ENCODE peak calls at places on chromosomes 13 and 19, in seven cellular contexts. One of them, this sample, is unnamed.

GRCh38 chr13:73329355-73329754 is 270.6 kb downstream of the KLF5 start:
- ATAC-seq in upper lobe of left lung: no peak
- ATAC-seq in GM12878: no peak
- ATAC-seq in activated CD4-positive, CD25-positive, alpha-beta regulatory T cell treated with anti-CD3 and anti-CD28 coated beads, Interleukin-2, amount 50 U/mL, for 24 hours: no peak
- ATAC-seq in stimulated activated naive CD8-positive, alpha-beta T cell treated with anti-CD3 and anti-CD28 coated beads, Interleukin-15, Interleukin-2, amounts not matched to agents 100 U/mL and 50 U/mL, for 24 hours: no peak
- ATAC-seq in IMR-90: no peak
- ATAC-seq in heart left ventricle: no peak
- ATAC-seq in this sample: no peak

GRCh38 chr13:48976677-48977625 is 1.2 kb downstream of the FNDC3A start:
- ATAC-seq in GM12878: peak
- ATAC-seq in heart left ventricle: no peak
- ATAC-seq in upper lobe of left lung: no peak
- ATAC-seq in IMR-90: no peak
- ATAC-seq in activated CD4-positive, CD25-positive, alpha-beta regulatory T cell treated with anti-CD3 and anti-CD28 coated beads, Interleukin-2, amount 50 U/mL, for 24 hours: peak
- ATAC-seq in stimulated activated naive CD8-positive, alpha-beta T cell treated with anti-CD3 and anti-CD28 coated beads, Interleukin-15, Interleukin-2, amounts not matched to agents 100 U/mL and 50 U/mL, for 24 hours: peak
- ATAC-seq in this sample: peak

GRCh38 chr13:29849731-29850212 is 645 bp downstream of the UBL3 start:
- ATAC-seq in heart left ventricle: peak
- ATAC-seq in GM12878: peak
- ATAC-seq in activated CD4-positive, CD25-positive, alpha-beta regulatory T cell treated with anti-CD3 and anti-CD28 coated beads, Interleukin-2, amount 50 U/mL, for 24 hours: peak
- ATAC-seq in upper lobe of left lung: peak
- ATAC-seq in IMR-90: peak
- ATAC-seq in stimulated activated naive CD8-positive, alpha-beta T cell treated with anti-CD3 and anti-CD28 coated beads, Interleukin-15, Interleukin-2, amounts not matched to agents 100 U/mL and 50 U/mL, for 24 hours: peak
- ATAC-seq in this sample: peak

GRCh38 chr19:50555447-50556235 is 12.6 kb downstream of the LRRC4B start:
- ATAC-seq in GM12878: no peak
- ATAC-seq in stimulated activated naive CD8-positive, alpha-beta T cell treated with anti-CD3 and anti-CD28 coated beads, Interleukin-15, Interleukin-2, amounts not matched to agents 100 U/mL and 50 U/mL, for 24 hours: no peak
- ATAC-seq in IMR-90: no peak
- ATAC-seq in heart left ventricle: peak
- ATAC-seq in upper lobe of left lung: no peak
- ATAC-seq in activated CD4-positive, CD25-positive, alpha-beta regulatory T cell treated with anti-CD3 and anti-CD28 coated beads, Interleukin-2, amount 50 U/mL, for 24 hours: no peak
- ATAC-seq in this sample: no peak

GRCh38 chr19:28883241-28883693 is 329.7 kb downstream of the UQCRFS1 start:
- ATAC-seq in IMR-90: peak
- ATAC-seq in activated CD4-positive, CD25-positive, alpha-beta regulatory T cell treated with anti-CD3 and anti-CD28 coated beads, Interleukin-2, amount 50 U/mL, for 24 hours: no peak
- ATAC-seq in upper lobe of left lung: peak
- ATAC-seq in GM12878: no peak
- ATAC-seq in stimulated activated naive CD8-positive, alpha-beta T cell treated with anti-CD3 and anti-CD28 coated beads, Interleukin-15, Interleukin-2, amounts not matched to agents 100 U/mL and 50 U/mL, for 24 hours: no peak
- ATAC-seq in heart left ventricle: peak
- ATAC-seq in this sample: no peak

GRCh38 chr19:48443731-48444128 is 2.1 kb upstream of the GRWD1 start:
- ATAC-seq in stimulated activated naive CD8-positive, alpha-beta T cell treated with anti-CD3 and anti-CD28 coated beads, Interleukin-15, Interleukin-2, amounts not matched to agents 100 U/mL and 50 U/mL, for 24 hours: no peak
- ATAC-seq in IMR-90: no peak
- ATAC-seq in GM12878: no peak
- ATAC-seq in upper lobe of left lung: no peak
- ATAC-seq in activated CD4-positive, CD25-positive, alpha-beta regulatory T cell treated with anti-CD3 and anti-CD28 coated beads, Interleukin-2, amount 50 U/mL, for 24 hours: no peak
- ATAC-seq in heart left ventricle: no peak
- ATAC-seq in this sample: no peak

GRCh38 chr13:40613954-40614353 is 52.5 kb downstream of the FOXO1 start:
- ATAC-seq in IMR-90: no peak
- ATAC-seq in upper lobe of left lung: no peak
- ATAC-seq in heart left ventricle: peak
- ATAC-seq in stimulated activated naive CD8-positive, alpha-beta T cell treated with anti-CD3 and anti-CD28 coated beads, Interleukin-15, Interleukin-2, amounts not matched to agents 100 U/mL and 50 U/mL, for 24 hours: no peak
- ATAC-seq in activated CD4-positive, CD25-positive, alpha-beta regulatory T cell treated with anti-CD3 and anti-CD28 coated beads, Interleukin-2, amount 50 U/mL, for 24 hours: no peak
- ATAC-seq in GM12878: no peak
- ATAC-seq in this sample: no peak

GRCh38 chr13:99416411-99417121 is 84.7 kb upstream of the TM9SF2 start:
- ATAC-seq in activated CD4-positive, CD25-positive, alpha-beta regulatory T cell treated with anti-CD3 and anti-CD28 coated beads, Interleukin-2, amount 50 U/mL, for 24 hours: no peak
- ATAC-seq in IMR-90: no peak
- ATAC-seq in upper lobe of left lung: no peak
- ATAC-seq in heart left ventricle: no peak
- ATAC-seq in GM12878: no peak
- ATAC-seq in stimulated activated naive CD8-positive, alpha-beta T cell treated with anti-CD3 and anti-CD28 coated beads, Interleukin-15, Interleukin-2, amounts not matched to agents 100 U/mL and 50 U/mL, for 24 hours: no peak
- ATAC-seq in this sample: peak

GRCh38 chr13:51222510-51223283 is 499 bp downstream of the FAM124A start:
- ATAC-seq in IMR-90: peak
- ATAC-seq in upper lobe of left lung: peak
- ATAC-seq in heart left ventricle: peak
- ATAC-seq in activated CD4-positive, CD25-positive, alpha-beta regulatory T cell treated with anti-CD3 and anti-CD28 coated beads, Interleukin-2, amount 50 U/mL, for 24 hours: no peak
- ATAC-seq in stimulated activated naive CD8-positive, alpha-beta T cell treated with anti-CD3 and anti-CD28 coated beads, Interleukin-15, Interleukin-2, amounts not matched to agents 100 U/mL and 50 U/mL, for 24 hours: peak
- ATAC-seq in GM12878: peak
- ATAC-seq in this sample: peak

GRCh38 chr19:39825093-39825463 is 8.9 kb downstream of the DYRK1B start:
- ATAC-seq in activated CD4-positive, CD25-positive, alpha-beta regulatory T cell treated with anti-CD3 and anti-CD28 coated beads, Interleukin-2, amount 50 U/mL, for 24 hours: no peak
- ATAC-seq in upper lobe of left lung: no peak
- ATAC-seq in GM12878: no peak
- ATAC-seq in stimulated activated naive CD8-positive, alpha-beta T cell treated with anti-CD3 and anti-CD28 coated beads, Interleukin-15, Interleukin-2, amounts not matched to agents 100 U/mL and 50 U/mL, for 24 hours: no peak
- ATAC-seq in IMR-90: no peak
- ATAC-seq in heart left ventricle: no peak
- ATAC-seq in this sample: no peak

GRCh38 chr13:46211116-46211515 is 612 bp upstream of the LRRC63 start:
- ATAC-seq in GM12878: peak
- ATAC-seq in stimulated activated naive CD8-positive, alpha-beta T cell treated with anti-CD3 and anti-CD28 coated beads, Interleukin-15, Interleukin-2, amounts not matched to agents 100 U/mL and 50 U/mL, for 24 hours: peak
- ATAC-seq in upper lobe of left lung: peak
- ATAC-seq in heart left ventricle: peak
- ATAC-seq in IMR-90: no peak
- ATAC-seq in activated CD4-positive, CD25-positive, alpha-beta regulatory T cell treated with anti-CD3 and anti-CD28 coated beads, Interleukin-2, amount 50 U/mL, for 24 hours: peak
- ATAC-seq in this sample: no peak

GRCh38 chr13:106490887-106491321 is 44.6 kb downstream of the EFNB2 start:
- ATAC-seq in IMR-90: no peak
- ATAC-seq in stimulated activated naive CD8-positive, alpha-beta T cell treated with anti-CD3 and anti-CD28 coated beads, Interleukin-15, Interleukin-2, amounts not matched to agents 100 U/mL and 50 U/mL, for 24 hours: no peak
- ATAC-seq in upper lobe of left lung: no peak
- ATAC-seq in heart left ventricle: peak
- ATAC-seq in activated CD4-positive, CD25-positive, alpha-beta regulatory T cell treated with anti-CD3 and anti-CD28 coated beads, Interleukin-2, amount 50 U/mL, for 24 hours: no peak
- ATAC-seq in GM12878: no peak
- ATAC-seq in this sample: no peak

GRCh38 chr13:31890946-31891345 is 140.6 kb upstream of the FRY start:
- ATAC-seq in heart left ventricle: peak
- ATAC-seq in GM12878: no peak
- ATAC-seq in stimulated activated naive CD8-positive, alpha-beta T cell treated with anti-CD3 and anti-CD28 coated beads, Interleukin-15, Interleukin-2, amounts not matched to agents 100 U/mL and 50 U/mL, for 24 hours: no peak
- ATAC-seq in activated CD4-positive, CD25-positive, alpha-beta regulatory T cell treated with anti-CD3 and anti-CD28 coated beads, Interleukin-2, amount 50 U/mL, for 24 hours: no peak
- ATAC-seq in IMR-90: no peak
- ATAC-seq in upper lobe of left lung: no peak
- ATAC-seq in this sample: no peak

GRCh38 chr19:5580116-5580515 is 12.4 kb upstream of the TINCR start:
- ATAC-seq in IMR-90: no peak
- ATAC-seq in heart left ventricle: no peak
- ATAC-seq in upper lobe of left lung: no peak
- ATAC-seq in activated CD4-positive, CD25-positive, alpha-beta regulatory T cell treated with anti-CD3 and anti-CD28 coated beads, Interleukin-2, amount 50 U/mL, for 24 hours: no peak
- ATAC-seq in GM12878: no peak
- ATAC-seq in stimulated activated naive CD8-positive, alpha-beta T cell treated with anti-CD3 and anti-CD28 coated beads, Interleukin-15, Interleukin-2, amounts not matched to agents 100 U/mL and 50 U/mL, for 24 hours: no peak
- ATAC-seq in this sample: no peak

GRCh38 chr13:21826214-21827015 is 155.5 kb downstream of the FGF9 start:
- ATAC-seq in GM12878: no peak
- ATAC-seq in stimulated activated naive CD8-positive, alpha-beta T cell treated with anti-CD3 and anti-CD28 coated beads, Interleukin-15, Interleukin-2, amounts not matched to agents 100 U/mL and 50 U/mL, for 24 hours: no peak
- ATAC-seq in IMR-90: peak
- ATAC-seq in activated CD4-positive, CD25-positive, alpha-beta regulatory T cell treated with anti-CD3 and anti-CD28 coated beads, Interleukin-2, amount 50 U/mL, for 24 hours: no peak
- ATAC-seq in heart left ventricle: no peak
- ATAC-seq in upper lobe of left lung: no peak
- ATAC-seq in this sample: no peak

GRCh38 chr13:79658333-79658975 is 177.5 kb downstream of the NDFIP2 start:
- ATAC-seq in GM12878: no peak
- ATAC-seq in IMR-90: no peak
- ATAC-seq in stimulated activated naive CD8-positive, alpha-beta T cell treated with anti-CD3 and anti-CD28 coated beads, Interleukin-15, Interleukin-2, amounts not matched to agents 100 U/mL and 50 U/mL, for 24 hours: no peak
- ATAC-seq in upper lobe of left lung: peak
- ATAC-seq in activated CD4-positive, CD25-positive, alpha-beta regulatory T cell treated with anti-CD3 and anti-CD28 coated beads, Interleukin-2, amount 50 U/mL, for 24 hours: no peak
- ATAC-seq in heart left ventricle: peak
- ATAC-seq in this sample: no peak

GRCh38 chr13:20610006-20610405 is 43.0 kb downstream of the IFT88 start:
- ATAC-seq in IMR-90: peak
- ATAC-seq in upper lobe of left lung: no peak
- ATAC-seq in heart left ventricle: no peak
- ATAC-seq in activated CD4-positive, CD25-positive, alpha-beta regulatory T cell treated with anti-CD3 and anti-CD28 coated beads, Interleukin-2, amount 50 U/mL, for 24 hours: no peak
- ATAC-seq in GM12878: no peak
- ATAC-seq in stimulated activated naive CD8-positive, alpha-beta T cell treated with anti-CD3 and anti-CD28 coated beads, Interleukin-15, Interleukin-2, amounts not matched to agents 100 U/mL and 50 U/mL, for 24 hours: no peak
- ATAC-seq in this sample: no peak

GRCh38 chr19:33492951-33493350 is 28.6 kb downstream of the PEPD start:
- ATAC-seq in GM12878: no peak
- ATAC-seq in upper lobe of left lung: no peak
- ATAC-seq in stimulated activated naive CD8-positive, alpha-beta T cell treated with anti-CD3 and anti-CD28 coated beads, Interleukin-15, Interleukin-2, amounts not matched to agents 100 U/mL and 50 U/mL, for 24 hours: no peak
- ATAC-seq in IMR-90: no peak
- ATAC-seq in heart left ventricle: no peak
- ATAC-seq in activated CD4-positive, CD25-positive, alpha-beta regulatory T cell treated with anti-CD3 and anti-CD28 coated beads, Interleukin-2, amount 50 U/mL, for 24 hours: no peak
- ATAC-seq in this sample: no peak

GRCh38 chr13:21595546-21595822 is 8.5 kb downstream of the MICU2 start:
- ATAC-seq in IMR-90: peak
- ATAC-seq in GM12878: peak
- ATAC-seq in upper lobe of left lung: no peak
- ATAC-seq in heart left ventricle: peak
- ATAC-seq in stimulated activated naive CD8-positive, alpha-beta T cell treated with anti-CD3 and anti-CD28 coated beads, Interleukin-15, Interleukin-2, amounts not matched to agents 100 U/mL and 50 U/mL, for 24 hours: no peak
- ATAC-seq in activated CD4-positive, CD25-positive, alpha-beta regulatory T cell treated with anti-CD3 and anti-CD28 coated beads, Interleukin-2, amount 50 U/mL, for 24 hours: no peak
- ATAC-seq in this sample: peak

GRCh38 chr19:48815870-48816501 is 5.2 kb upstream of the BCAT2 start:
- ATAC-seq in activated CD4-positive, CD25-positive, alpha-beta regulatory T cell treated with anti-CD3 and anti-CD28 coated beads, Interleukin-2, amount 50 U/mL, for 24 hours: no peak
- ATAC-seq in heart left ventricle: peak
- ATAC-seq in GM12878: peak
- ATAC-seq in stimulated activated naive CD8-positive, alpha-beta T cell treated with anti-CD3 and anti-CD28 coated beads, Interleukin-15, Interleukin-2, amounts not matched to agents 100 U/mL and 50 U/mL, for 24 hours: no peak
- ATAC-seq in IMR-90: no peak
- ATAC-seq in upper lobe of left lung: no peak
- ATAC-seq in this sample: no peak

GRCh38 chr19:41887711-41888382 is 4.9 kb downstream of the ARHGEF1 start:
- ATAC-seq in heart left ventricle: no peak
- ATAC-seq in GM12878: peak
- ATAC-seq in stimulated activated naive CD8-positive, alpha-beta T cell treated with anti-CD3 and anti-CD28 coated beads, Interleukin-15, Interleukin-2, amounts not matched to agents 100 U/mL and 50 U/mL, for 24 hours: peak
- ATAC-seq in IMR-90: no peak
- ATAC-seq in activated CD4-positive, CD25-positive, alpha-beta regulatory T cell treated with anti-CD3 and anti-CD28 coated beads, Interleukin-2, amount 50 U/mL, for 24 hours: peak
- ATAC-seq in upper lobe of left lung: peak
- ATAC-seq in this sample: peak

GRCh38 chr13:71979616-71980015 is 112.6 kb upstream of the DACH1 start:
- ATAC-seq in activated CD4-positive, CD25-positive, alpha-beta regulatory T cell treated with anti-CD3 and anti-CD28 coated beads, Interleukin-2, amount 50 U/mL, for 24 hours: no peak
- ATAC-seq in GM12878: peak
- ATAC-seq in stimulated activated naive CD8-positive, alpha-beta T cell treated with anti-CD3 and anti-CD28 coated beads, Interleukin-15, Interleukin-2, amounts not matched to agents 100 U/mL and 50 U/mL, for 24 hours: no peak
- ATAC-seq in heart left ventricle: no peak
- ATAC-seq in upper lobe of left lung: no peak
- ATAC-seq in IMR-90: no peak
- ATAC-seq in this sample: no peak

GRCh38 chr13:27293873-27294515 is 23.4 kb downstream of the RASL11A start:
- ATAC-seq in GM12878: no peak
- ATAC-seq in stimulated activated naive CD8-positive, alpha-beta T cell treated with anti-CD3 and anti-CD28 coated beads, Interleukin-15, Interleukin-2, amounts not matched to agents 100 U/mL and 50 U/mL, for 24 hours: peak
- ATAC-seq in IMR-90: no peak
- ATAC-seq in upper lobe of left lung: no peak
- ATAC-seq in activated CD4-positive, CD25-positive, alpha-beta regulatory T cell treated with anti-CD3 and anti-CD28 coated beads, Interleukin-2, amount 50 U/mL, for 24 hours: no peak
- ATAC-seq in heart left ventricle: no peak
- ATAC-seq in this sample: peak

GRCh38 chr13:45473627-45474026 is 8.9 kb downstream of the COG3 start:
- ATAC-seq in GM12878: peak
- ATAC-seq in heart left ventricle: no peak
- ATAC-seq in stimulated activated naive CD8-positive, alpha-beta T cell treated with anti-CD3 and anti-CD28 coated beads, Interleukin-15, Interleukin-2, amounts not matched to agents 100 U/mL and 50 U/mL, for 24 hours: no peak
- ATAC-seq in activated CD4-positive, CD25-positive, alpha-beta regulatory T cell treated with anti-CD3 and anti-CD28 coated beads, Interleukin-2, amount 50 U/mL, for 24 hours: no peak
- ATAC-seq in IMR-90: no peak
- ATAC-seq in upper lobe of left lung: no peak
- ATAC-seq in this sample: no peak

GRCh38 chr19:32824906-32825608 is 44.5 kb downstream of the SLC7A9 start:
- ATAC-seq in GM12878: no peak
- ATAC-seq in heart left ventricle: no peak
- ATAC-seq in upper lobe of left lung: no peak
- ATAC-seq in stimulated activated naive CD8-positive, alpha-beta T cell treated with anti-CD3 and anti-CD28 coated beads, Interleukin-15, Interleukin-2, amounts not matched to agents 100 U/mL and 50 U/mL, for 24 hours: no peak
- ATAC-seq in IMR-90: no peak
- ATAC-seq in activated CD4-positive, CD25-positive, alpha-beta regulatory T cell treated with anti-CD3 and anti-CD28 coated beads, Interleukin-2, amount 50 U/mL, for 24 hours: no peak
- ATAC-seq in this sample: no peak

GRCh38 chr13:21338156-21338555 is 120.9 kb downstream of the ZDHHC20 start:
- ATAC-seq in GM12878: no peak
- ATAC-seq in heart left ventricle: no peak
- ATAC-seq in upper lobe of left lung: no peak
- ATAC-seq in stimulated activated naive CD8-positive, alpha-beta T cell treated with anti-CD3 and anti-CD28 coated beads, Interleukin-15, Interleukin-2, amounts not matched to agents 100 U/mL and 50 U/mL, for 24 hours: no peak
- ATAC-seq in activated CD4-positive, CD25-positive, alpha-beta regulatory T cell treated with anti-CD3 and anti-CD28 coated beads, Interleukin-2, amount 50 U/mL, for 24 hours: no peak
- ATAC-seq in IMR-90: no peak
- ATAC-seq in this sample: no peak

GRCh38 chr19:5947435-5947834 is 30.5 kb downstream of the RANBP3 start:
- ATAC-seq in GM12878: no peak
- ATAC-seq in activated CD4-positive, CD25-positive, alpha-beta regulatory T cell treated with anti-CD3 and anti-CD28 coated beads, Interleukin-2, amount 50 U/mL, for 24 hours: no peak
- ATAC-seq in heart left ventricle: peak
- ATAC-seq in IMR-90: peak
- ATAC-seq in stimulated activated naive CD8-positive, alpha-beta T cell treated with anti-CD3 and anti-CD28 coated beads, Interleukin-15, Interleukin-2, amounts not matched to agents 100 U/mL and 50 U/mL, for 24 hours: no peak
- ATAC-seq in upper lobe of left lung: peak
- ATAC-seq in this sample: no peak

This sample was measured in esophagus mucosa.